ENCODE peak calls at places on chromosomes 6 and 20, in five cellular contexts. One of them, this sample, is unnamed.

GRCh38 chr6:46051962-46052361 is 36.3 kb upstream of the CLIC5 start:
- DNase-seq in activated CD8-positive, alpha-beta memory T cell treated with anti-CD3 and anti-CD28 coated beads for 4 hours: no peak
- DNase-seq in iPS-NIHi11: no peak
- DNase-seq in T-helper 1 cell: no peak
- DNase-seq in hepatocyte: no peak
- DNase-seq in this sample: no peak

GRCh38 chr6:5999688-6000608 is 6.8 kb downstream of the NRN1 start:
- DNase-seq in activated CD8-positive, alpha-beta memory T cell treated with anti-CD3 and anti-CD28 coated beads for 4 hours: no peak
- DNase-seq in iPS-NIHi11: no peak
- DNase-seq in T-helper 1 cell: no peak
- DNase-seq in hepatocyte: no peak
- DNase-seq in this sample: no peak

GRCh38 chr6:23003671-23004598 is 434.6 kb downstream of the HDGFL1 start:
- DNase-seq in activated CD8-positive, alpha-beta memory T cell treated with anti-CD3 and anti-CD28 coated beads for 4 hours: no peak
- DNase-seq in iPS-NIHi11: no peak
- DNase-seq in T-helper 1 cell: no peak
- DNase-seq in hepatocyte: peak
- DNase-seq in this sample: peak

GRCh38 chr6:33770116-33770832 is 18.7 kb downstream of the LEMD2 start:
- DNase-seq in activated CD8-positive, alpha-beta memory T cell treated with anti-CD3 and anti-CD28 coated beads for 4 hours: no peak
- DNase-seq in iPS-NIHi11: no peak
- DNase-seq in T-helper 1 cell: no peak
- DNase-seq in hepatocyte: no peak
- DNase-seq in this sample: no peak

GRCh38 chr6:104940881-104941693 is 15.8 kb upstream of the LIN28B start:
- DNase-seq in activated CD8-positive, alpha-beta memory T cell treated with anti-CD3 and anti-CD28 coated beads for 4 hours: no peak
- DNase-seq in iPS-NIHi11: peak
- DNase-seq in T-helper 1 cell: no peak
- DNase-seq in hepatocyte: peak
- DNase-seq in this sample: peak

GRCh38 chr6:71310261-71310660 is 21.6 kb downstream of the OGFRL1 start:
- DNase-seq in activated CD8-positive, alpha-beta memory T cell treated with anti-CD3 and anti-CD28 coated beads for 4 hours: no peak
- DNase-seq in iPS-NIHi11: no peak
- DNase-seq in T-helper 1 cell: no peak
- DNase-seq in hepatocyte: no peak
- DNase-seq in this sample: no peak

GRCh38 chr6:151213352-151213751 is 26.4 kb upstream of the AKAP12 start:
- DNase-seq in activated CD8-positive, alpha-beta memory T cell treated with anti-CD3 and anti-CD28 coated beads for 4 hours: no peak
- DNase-seq in iPS-NIHi11: no peak
- DNase-seq in T-helper 1 cell: no peak
- DNase-seq in hepatocyte: no peak
- DNase-seq in this sample: no peak

GRCh38 chr6:43851204-43851855 is 81.3 kb downstream of the VEGFA start:
- DNase-seq in activated CD8-positive, alpha-beta memory T cell treated with anti-CD3 and anti-CD28 coated beads for 4 hours: no peak
- DNase-seq in iPS-NIHi11: peak
- DNase-seq in T-helper 1 cell: no peak
- DNase-seq in hepatocyte: peak
- DNase-seq in this sample: no peak

GRCh38 chr6:113894712-113895674 is 37.8 kb downstream of the MARCKS start:
- DNase-seq in activated CD8-positive, alpha-beta memory T cell treated with anti-CD3 and anti-CD28 coated beads for 4 hours: no peak
- DNase-seq in iPS-NIHi11: no peak
- DNase-seq in T-helper 1 cell: no peak
- DNase-seq in hepatocyte: no peak
- DNase-seq in this sample: no peak

GRCh38 chr20:44526129-44526528 is 4.3 kb upstream of the SERINC3 start:
- DNase-seq in activated CD8-positive, alpha-beta memory T cell treated with anti-CD3 and anti-CD28 coated beads for 4 hours: no peak
- DNase-seq in iPS-NIHi11: no peak
- DNase-seq in T-helper 1 cell: no peak
- DNase-seq in hepatocyte: no peak
- DNase-seq in this sample: no peak

GRCh38 chr6:12749531-12750379 is 33.2 kb downstream of the PHACTR1 start:
- DNase-seq in activated CD8-positive, alpha-beta memory T cell treated with anti-CD3 and anti-CD28 coated beads for 4 hours: no peak
- DNase-seq in iPS-NIHi11: peak
- DNase-seq in T-helper 1 cell: no peak
- DNase-seq in hepatocyte: no peak
- DNase-seq in this sample: peak

GRCh38 chr6:18412073-18412472 is 24.9 kb downstream of the RNF144B start:
- DNase-seq in activated CD8-positive, alpha-beta memory T cell treated with anti-CD3 and anti-CD28 coated beads for 4 hours: no peak
- DNase-seq in iPS-NIHi11: no peak
- DNase-seq in T-helper 1 cell: no peak
- DNase-seq in hepatocyte: no peak
- DNase-seq in this sample: no peak

GRCh38 chr6:87982134-87982533 is 65.5 kb upstream of the SPACA1 start:
- DNase-seq in activated CD8-positive, alpha-beta memory T cell treated with anti-CD3 and anti-CD28 coated beads for 4 hours: no peak
- DNase-seq in iPS-NIHi11: no peak
- DNase-seq in T-helper 1 cell: no peak
- DNase-seq in hepatocyte: peak
- DNase-seq in this sample: no peak

GRCh38 chr6:94956910-94957309 is 620.4 kb upstream of the MANEA start:
- DNase-seq in activated CD8-positive, alpha-beta memory T cell treated with anti-CD3 and anti-CD28 coated beads for 4 hours: no peak
- DNase-seq in iPS-NIHi11: no peak
- DNase-seq in T-helper 1 cell: no peak
- DNase-seq in hepatocyte: no peak
- DNase-seq in this sample: no peak

GRCh38 chr6:31707701-31708100 is 1.0 kb downstream of the LY6G6F start:
- DNase-seq in activated CD8-positive, alpha-beta memory T cell treated with anti-CD3 and anti-CD28 coated beads for 4 hours: no peak
- DNase-seq in iPS-NIHi11: no peak
- DNase-seq in T-helper 1 cell: no peak
- DNase-seq in hepatocyte: no peak
- DNase-seq in this sample: no peak

GRCh38 chr20:11876555-11876954 is 41.1 kb upstream of the BTBD3 start:
- DNase-seq in activated CD8-positive, alpha-beta memory T cell treated with anti-CD3 and anti-CD28 coated beads for 4 hours: no peak
- DNase-seq in iPS-NIHi11: no peak
- DNase-seq in T-helper 1 cell: no peak
- DNase-seq in hepatocyte: no peak
- DNase-seq in this sample: no peak

GRCh38 chr6:143279385-143279784 is 171.1 kb downstream of the ADAT2 start:
- DNase-seq in activated CD8-positive, alpha-beta memory T cell treated with anti-CD3 and anti-CD28 coated beads for 4 hours: no peak
- DNase-seq in iPS-NIHi11: peak
- DNase-seq in T-helper 1 cell: no peak
- DNase-seq in hepatocyte: peak
- DNase-seq in this sample: peak

GRCh38 chr6:90074161-90074560 is 179.9 kb downstream of the GJA10 start:
- DNase-seq in activated CD8-positive, alpha-beta memory T cell treated with anti-CD3 and anti-CD28 coated beads for 4 hours: no peak
- DNase-seq in iPS-NIHi11: no peak
- DNase-seq in T-helper 1 cell: no peak
- DNase-seq in hepatocyte: no peak
- DNase-seq in this sample: no peak

GRCh38 chr6:147782302-147782701 is 273.8 kb downstream of the SAMD5 start:
- DNase-seq in activated CD8-positive, alpha-beta memory T cell treated with anti-CD3 and anti-CD28 coated beads for 4 hours: no peak
- DNase-seq in iPS-NIHi11: no peak
- DNase-seq in T-helper 1 cell: no peak
- DNase-seq in hepatocyte: peak
- DNase-seq in this sample: peak

GRCh38 chr6:5746392-5747140 is 260.2 kb downstream of the NRN1 start:
- DNase-seq in activated CD8-positive, alpha-beta memory T cell treated with anti-CD3 and anti-CD28 coated beads for 4 hours: no peak
- DNase-seq in iPS-NIHi11: peak
- DNase-seq in T-helper 1 cell: no peak
- DNase-seq in hepatocyte: no peak
- DNase-seq in this sample: peak

GRCh38 chr6:26097268-26097875 is 10.1 kb downstream of the HFE start:
- DNase-seq in activated CD8-positive, alpha-beta memory T cell treated with anti-CD3 and anti-CD28 coated beads for 4 hours: peak
- DNase-seq in iPS-NIHi11: peak
- DNase-seq in T-helper 1 cell: peak
- DNase-seq in hepatocyte: peak
- DNase-seq in this sample: peak

GRCh38 chr6:101741474-101742171 is 348.1 kb downstream of the GRIK2 start:
- DNase-seq in activated CD8-positive, alpha-beta memory T cell treated with anti-CD3 and anti-CD28 coated beads for 4 hours: no peak
- DNase-seq in iPS-NIHi11: no peak
- DNase-seq in T-helper 1 cell: no peak
- DNase-seq in hepatocyte: no peak
- DNase-seq in this sample: no peak

GRCh38 chr20:8642247-8642646 is 426.6 kb upstream of the PLCB4 start:
- DNase-seq in activated CD8-positive, alpha-beta memory T cell treated with anti-CD3 and anti-CD28 coated beads for 4 hours: no peak
- DNase-seq in iPS-NIHi11: no peak
- DNase-seq in T-helper 1 cell: no peak
- DNase-seq in hepatocyte: no peak
- DNase-seq in this sample: no peak

GRCh38 chr6:3310051-3310448 is 51.3 kb downstream of the PSMG4 start:
- DNase-seq in activated CD8-positive, alpha-beta memory T cell treated with anti-CD3 and anti-CD28 coated beads for 4 hours: no peak
- DNase-seq in iPS-NIHi11: no peak
- DNase-seq in T-helper 1 cell: no peak
- DNase-seq in hepatocyte: no peak
- DNase-seq in this sample: no peak

GRCh38 chr6:82072113-82072512 is 175.4 kb downstream of the IBTK start:
- DNase-seq in activated CD8-positive, alpha-beta memory T cell treated with anti-CD3 and anti-CD28 coated beads for 4 hours: no peak
- DNase-seq in iPS-NIHi11: no peak
- DNase-seq in T-helper 1 cell: no peak
- DNase-seq in hepatocyte: no peak
- DNase-seq in this sample: no peak

GRCh38 chr6:44921787-44922186 is 406.3 kb upstream of the RUNX2 start:
- DNase-seq in activated CD8-positive, alpha-beta memory T cell treated with anti-CD3 and anti-CD28 coated beads for 4 hours: no peak
- DNase-seq in iPS-NIHi11: no peak
- DNase-seq in T-helper 1 cell: no peak
- DNase-seq in hepatocyte: no peak
- DNase-seq in this sample: no peak

GRCh38 chr6:12190252-12190651 is 99.9 kb upstream of the EDN1 start:
- DNase-seq in activated CD8-positive, alpha-beta memory T cell treated with anti-CD3 and anti-CD28 coated beads for 4 hours: no peak
- DNase-seq in iPS-NIHi11: no peak
- DNase-seq in T-helper 1 cell: no peak
- DNase-seq in hepatocyte: no peak
- DNase-seq in this sample: no peak

GRCh38 chr6:89974776-89975175 is 80.5 kb downstream of the GJA10 start:
- DNase-seq in activated CD8-positive, alpha-beta memory T cell treated with anti-CD3 and anti-CD28 coated beads for 4 hours: no peak
- DNase-seq in iPS-NIHi11: no peak
- DNase-seq in T-helper 1 cell: no peak
- DNase-seq in hepatocyte: no peak
- DNase-seq in this sample: no peak

GRCh38 chr20:32329817-32330554 is 28.1 kb upstream of the ASXL1 start:
- DNase-seq in activated CD8-positive, alpha-beta memory T cell treated with anti-CD3 and anti-CD28 coated beads for 4 hours: no peak
- DNase-seq in iPS-NIHi11: no peak
- DNase-seq in T-helper 1 cell: no peak
- DNase-seq in hepatocyte: no peak
- DNase-seq in this sample: no peak

GRCh38 chr20:41617059-41617921 is 887 bp downstream of the CHD6 start:
- DNase-seq in activated CD8-positive, alpha-beta memory T cell treated with anti-CD3 and anti-CD28 coated beads for 4 hours: peak
- DNase-seq in iPS-NIHi11: peak
- DNase-seq in T-helper 1 cell: peak
- DNase-seq in hepatocyte: peak
- DNase-seq in this sample: peak

GRCh38 chr6:15276036-15276435 is 30.2 kb downstream of the JARID2 start:
- DNase-seq in activated CD8-positive, alpha-beta memory T cell treated with anti-CD3 and anti-CD28 coated beads for 4 hours: no peak
- DNase-seq in iPS-NIHi11: no peak
- DNase-seq in T-helper 1 cell: no peak
- DNase-seq in hepatocyte: no peak
- DNase-seq in this sample: no peak

GRCh38 chr6:153405926-153406325 is 274.8 kb upstream of the RGS17 start:
- DNase-seq in activated CD8-positive, alpha-beta memory T cell treated with anti-CD3 and anti-CD28 coated beads for 4 hours: no peak
- DNase-seq in iPS-NIHi11: peak
- DNase-seq in T-helper 1 cell: no peak
- DNase-seq in hepatocyte: no peak
- DNase-seq in this sample: no peak

GRCh38 chr20:38073307-38074010 is 39.9 kb downstream of the RPRD1B start:
- DNase-seq in activated CD8-positive, alpha-beta memory T cell treated with anti-CD3 and anti-CD28 coated beads for 4 hours: no peak
- DNase-seq in iPS-NIHi11: peak
- DNase-seq in T-helper 1 cell: no peak
- DNase-seq in hepatocyte: peak
- DNase-seq in this sample: peak

GRCh38 chr20:51444922-51445438 is 97.5 kb downstream of the NFATC2 start:
- DNase-seq in activated CD8-positive, alpha-beta memory T cell treated with anti-CD3 and anti-CD28 coated beads for 4 hours: no peak
- DNase-seq in iPS-NIHi11: no peak
- DNase-seq in T-helper 1 cell: no peak
- DNase-seq in hepatocyte: no peak
- DNase-seq in this sample: no peak

GRCh38 chr6:3895303-3895635 is 46.1 kb downstream of the FAM50B start:
- DNase-seq in activated CD8-positive, alpha-beta memory T cell treated with anti-CD3 and anti-CD28 coated beads for 4 hours: no peak
- DNase-seq in iPS-NIHi11: no peak
- DNase-seq in T-helper 1 cell: no peak
- DNase-seq in hepatocyte: no peak
- DNase-seq in this sample: no peak

GRCh38 chr6:136753624-136754023 is 38.7 kb downstream of the MAP3K5 start:
- DNase-seq in activated CD8-positive, alpha-beta memory T cell treated with anti-CD3 and anti-CD28 coated beads for 4 hours: peak
- DNase-seq in iPS-NIHi11: no peak
- DNase-seq in T-helper 1 cell: peak
- DNase-seq in hepatocyte: no peak
- DNase-seq in this sample: no peak